ENCODE peak calls at places on chromosome 20, in five cellular contexts. C is CD4-positive, alpha-beta T cell; W is uterus; L is cardiac muscle cell; Q is testis. K is an unnamed sample.

GRCh38 chr20:34037121-34037520 is 43.4 kb downstream of the RALY start:
- DNase-seq in C (peak; percentile 47), W (no peak), L (no peak), Q (peak; percentile 50), K (no peak)

GRCh38 chr20:20463933-20464374 is 96.0 kb downstream of the INSM1 start:
- DNase-seq in C (no peak), W (no peak), L (peak; percentile 59), Q (no peak), K (no peak)

GRCh38 chr20:11796041-11796440 is 121.7 kb upstream of the BTBD3 start:
- DNase-seq in C (no peak), W (no peak), L (peak; percentile 40), Q (no peak), K (no peak)

GRCh38 chr20:24153101-24154040 is 164.8 kb upstream of the GGTLC1 start:
- DNase-seq in C (no peak), W (no peak), L (no peak), Q (no peak), K (no peak)

GRCh38 chr20:1870792-1871550 is 24.2 kb upstream of the SIRPA start:
- DNase-seq in C (no peak), W (no peak), L (no peak), Q (no peak), K (no peak)

GRCh38 chr20:2751868-2752630 is 48.4 kb downstream of the CPXM1 start:
- DNase-seq in C (peak; percentile 65), W (peak; percentile 52), L (peak; percentile 23), Q (no peak), K (peak; percentile 20)

GRCh38 chr20:7728373-7728772 is 211.9 kb downstream of the HAO1 start:
- DNase-seq in C (no peak), W (no peak), L (peak; percentile 29), Q (no peak), K (no peak)

GRCh38 chr20:41649489-41649888 is 31.3 kb upstream of the CHD6 start:
- DNase-seq in C (no peak), W (no peak), L (no peak), Q (no peak), K (peak; percentile 70)

GRCh38 chr20:48804300-48804980 is 23.4 kb downstream of the PREX1 start:
- DNase-seq in C (no peak), W (no peak), L (no peak), Q (no peak), K (no peak)

GRCh38 chr20:41734506-41734945 is 116.3 kb upstream of the CHD6 start:
- DNase-seq in C (peak; percentile 11), W (no peak), L (peak; percentile 60), Q (peak; percentile 71), K (peak; percentile 21)

GRCh38 chr20:14861028-14861699 is 523.8 kb upstream of the FLRT3 start:
- DNase-seq in C (no peak), W (no peak), L (no peak), Q (no peak), K (no peak)

GRCh38 chr20:62636446-62636845 is 5.9 kb upstream of the SLCO4A1 start:
- DNase-seq in C (no peak), W (no peak), L (no peak), Q (peak; percentile 43), K (no peak)

GRCh38 chr20:8721098-8721497 is 347.8 kb upstream of the PLCB4 start:
- DNase-seq in C (no peak), W (no peak), L (peak; percentile 77), Q (peak; percentile 71), K (peak; percentile 53)

GRCh38 chr20:41304002-41304401 is 13.5 kb downstream of the ZHX3 start:
- DNase-seq in C (no peak), W (no peak), L (no peak), Q (no peak), K (no peak)

GRCh38 chr20:32993484-32994050 is 10.7 kb downstream of the SUN5 start:
- DNase-seq in C (no peak), W (no peak), L (no peak), Q (no peak), K (no peak)

GRCh38 chr20:49938173-49939163 is 2.3 kb downstream of the RNF114 start:
- DNase-seq in C (no peak), W (peak; percentile 60), L (peak; percentile 87), Q (peak; percentile 74), K (no peak)

GRCh38 chr20:43456809-43457639 is 672 bp upstream of the SRSF6 start:
- DNase-seq in C (peak; percentile 76), W (peak; percentile 84), L (peak; percentile 94), Q (peak; percentile 98), K (peak; percentile 92)

GRCh38 chr20:47487175-47487917 is 14.3 kb upstream of the NCOA3 start:
- DNase-seq in C (no peak), W (no peak), L (peak; percentile 52), Q (no peak), K (peak; percentile 98)

GRCh38 chr20:45179166-45179565 is 4.5 kb downstream of the PI3 start:
- DNase-seq in C (no peak), W (no peak), L (no peak), Q (no peak), K (no peak)

GRCh38 chr20:1105599-1106194 is 12.7 kb upstream of the PSMF1 start:
- DNase-seq in C (no peak), W (no peak), L (no peak), Q (no peak), K (no peak)

GRCh38 chr20:1328680-1329330 is at the start of gene SDCBP2:
- DNase-seq in C (no peak), W (no peak), L (no peak), Q (peak; percentile 12), K (no peak)

GRCh38 chr20:19956976-19957375 is 60.2 kb upstream of the NAA20 start:
- DNase-seq in C (no peak), W (no peak), L (no peak), Q (no peak), K (no peak)

GRCh38 chr20:4720977-4721349 is 746 bp upstream of the PRND start:
- DNase-seq in C (no peak), W (no peak), L (no peak), Q (no peak), K (no peak)

GRCh38 chr20:44581515-44581914 is 864 bp upstream of the PKIG start:
- DNase-seq in C (no peak), W (no peak), L (no peak), Q (no peak), K (no peak)

GRCh38 chr20:6489361-6490154 is 277.9 kb upstream of the BMP2 start:
- DNase-seq in C (no peak), W (no peak), L (no peak), Q (no peak), K (no peak)

GRCh38 chr20:10218536-10219451 is at the start of gene SNAP25:
- DNase-seq in C (peak; percentile 30), W (peak; percentile 75), L (peak; percentile 96), Q (peak; percentile 95), K (no peak)

GRCh38 chr20:2086177-2086979 is 15.2 kb upstream of the STK35 start:
- DNase-seq in C (no peak), W (no peak), L (peak; percentile 9), Q (no peak), K (no peak)

GRCh38 chr20:1466211-1467081 is at the start of gene NSFL1C:
- DNase-seq in C (peak; percentile 99), W (peak; percentile 96), L (peak; percentile 97), Q (peak; percentile 94), K (peak; percentile 94)

DNA sequence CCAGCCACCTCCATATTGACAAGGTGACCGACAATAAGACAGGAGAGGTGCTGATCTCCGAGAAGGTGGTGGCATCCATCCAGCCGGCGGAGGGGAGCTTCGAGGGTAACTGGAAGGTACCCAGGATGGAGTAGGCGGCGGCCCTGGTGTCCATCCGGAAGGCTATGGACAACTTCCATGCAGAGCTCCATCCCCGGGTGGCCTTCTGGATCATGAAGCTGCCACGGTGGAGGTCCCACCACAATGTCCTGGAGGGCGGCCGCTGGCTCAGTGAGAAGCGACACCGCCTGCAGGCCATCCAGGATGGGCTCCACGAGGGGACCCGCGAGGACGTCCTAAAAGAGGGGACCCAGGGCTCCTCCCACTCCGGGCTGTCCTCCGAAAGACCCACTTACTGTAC is 17.0 kb downstream of the DEFB115 start:
- DNase-seq in C (no peak), W (no peak), L (no peak), Q (no peak), K (no peak)
- H3K9me3 ChIP-seq in C (peaks cover 17% of the 10 kb centered on the region), W (peaks cover 6% of the 10 kb centered on the region), L (no peaks in the 10 kb centered on the region), Q (no peaks in the 10 kb centered on the region), K (no peaks in the 10 kb centered on the region)

DNA sequence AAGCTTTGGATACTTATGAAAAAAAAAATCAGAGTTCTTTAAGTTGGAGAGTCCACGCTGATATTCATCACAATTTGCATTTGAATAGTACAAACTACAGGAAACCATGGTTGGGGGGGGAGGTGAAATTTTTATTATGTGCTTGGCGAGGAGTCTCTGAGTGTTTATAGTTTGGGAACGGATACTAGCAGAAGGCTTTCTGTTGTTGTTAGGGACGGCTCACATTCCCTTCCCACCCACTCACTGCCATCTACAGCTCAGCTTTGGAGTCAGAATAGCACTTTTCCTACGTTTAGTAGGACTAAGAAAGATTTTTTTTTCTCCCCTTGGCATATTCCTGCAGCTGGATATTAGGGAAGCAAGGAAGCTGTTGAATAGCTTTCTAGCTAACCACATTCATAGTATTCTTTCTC is 235.0 kb upstream of the ZNF217 start:
- DNase-seq in C (no peak), W (peak; percentile 35), L (peak; percentile 91), Q (peak; percentile 33), K (no peak)
- TF ChIP-seq CTCF in C (no peak), W (no peak), L (no peak), Q (no peak), K (no peak)

GRCh38 chr20:22582386-22582959 is 1.9 kb downstream of the FOXA2 start:
- DNase-seq in C (no peak), W (no peak), L (no peak), Q (no peak), K (no peak)
- H3K9me3 ChIP-seq in C (no peaks in the 10 kb centered on the region), W (no peaks in the 10 kb centered on the region), L (no peaks in the 10 kb centered on the region), Q (no peaks in the 10 kb centered on the region), K (no peaks in the 10 kb centered on the region)

DNA sequence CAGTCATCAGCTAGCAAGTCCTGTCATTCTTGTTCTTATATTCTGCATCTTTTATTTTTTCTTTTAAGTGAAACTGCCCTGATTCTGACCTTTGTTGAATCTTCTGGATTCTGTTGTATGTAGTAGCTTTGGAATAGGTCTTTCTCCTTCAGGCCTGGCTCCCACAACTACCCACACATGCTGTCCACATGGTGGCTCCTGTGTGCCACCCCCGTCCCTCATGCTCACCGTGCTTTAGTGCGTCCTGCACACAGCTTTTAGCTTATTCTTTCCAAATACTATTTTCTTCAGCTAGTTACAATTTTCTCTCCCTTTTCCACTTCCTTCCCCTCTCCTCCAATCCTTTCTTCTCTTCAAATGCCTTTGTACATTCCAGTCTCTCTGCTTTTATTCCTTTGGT is 61.8 kb downstream of the CTNNBL1 start:
- DNase-seq in C (no peak), W (no peak), L (no peak), Q (peak; percentile 52), K (no peak)
- TF ChIP-seq CTCF in C (no peak), W (no peak), L (no peak), Q (no peak), K (no peak)

DNA sequence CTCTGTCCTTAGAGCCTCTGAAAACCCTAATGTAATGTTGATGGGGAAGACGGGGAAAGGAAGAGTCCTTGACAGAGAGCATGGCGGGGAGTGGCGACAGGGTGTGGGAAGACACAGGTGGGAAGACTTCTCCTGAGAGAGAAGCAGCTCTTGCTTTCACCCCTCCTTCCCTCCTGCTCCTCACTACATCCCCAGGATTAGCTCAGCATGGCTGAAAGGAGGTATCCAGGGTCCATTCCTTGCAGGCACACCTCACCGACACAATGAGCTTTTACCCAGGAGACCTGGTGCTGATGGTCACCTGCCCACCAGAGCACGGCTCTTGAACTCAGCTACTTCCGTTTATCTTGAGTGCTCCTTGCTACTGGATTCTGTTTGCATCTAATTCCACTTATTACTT is 469.3 kb downstream of the CDH26 start:
- DNase-seq in C (no peak), W (no peak), L (no peak), Q (no peak), K (no peak)
- H3K9me3 ChIP-seq in C (no peaks in the 10 kb centered on the region), W (no peaks in the 10 kb centered on the region), L (no peaks in the 10 kb centered on the region), Q (no peaks in the 10 kb centered on the region), K (no peaks in the 10 kb centered on the region)

GRCh38 chr20:38387953-38388352 is 41.7 kb downstream of the LBP start:
- DNase-seq in C (no peak), W (no peak), L (no peak), Q (no peak), K (no peak)
- TF ChIP-seq CTCF in C (no peak), W (no peak), L (no peak), Q (no peak), K (no peak)